ENCODE peak calls at places on chromosomes 16 and 17, in nine cellular contexts. One of them, this sample, is unnamed.

GRCh38 chr16:12393208-12393607 is 410.5 kb downstream of the CPPED1 start:
- DNase-seq in activated naive CD8-positive, alpha-beta T cell treated with anti-CD3 and anti-CD28 coated beads, Interleukin-2, amount 50 U/mL, for 24 hours: no peak
- DNase-seq in CD8-positive, alpha-beta memory T cell: no peak
- DNase-seq in aorta: no peak
- DNase-seq in IMR-90: no peak
- DNase-seq in T-cell: no peak
- DNase-seq in stimulated activated CD8-positive, alpha-beta memory T cell treated with anti-CD3 and anti-CD28 coated beads, Interleukin-2, amount 100 ng/mL, for 48 hours: no peak
- DNase-seq in cardiac fibroblast: no peak
- DNase-seq in ureter: no peak
- DNase-seq in this sample: no peak

GRCh38 chr17:36812762-36813161 is 124.5 kb upstream of the LHX1 start:
- DNase-seq in activated naive CD8-positive, alpha-beta T cell treated with anti-CD3 and anti-CD28 coated beads, Interleukin-2, amount 50 U/mL, for 24 hours: no peak
- DNase-seq in CD8-positive, alpha-beta memory T cell: no peak
- DNase-seq in aorta: no peak
- DNase-seq in IMR-90: no peak
- DNase-seq in T-cell: no peak
- DNase-seq in stimulated activated CD8-positive, alpha-beta memory T cell treated with anti-CD3 and anti-CD28 coated beads, Interleukin-2, amount 100 ng/mL, for 48 hours: no peak
- DNase-seq in cardiac fibroblast: no peak
- DNase-seq in ureter: no peak
- DNase-seq in this sample: no peak

GRCh38 chr16:15404792-15405191 is 9.2 kb downstream of the MPV17L start:
- DNase-seq in activated naive CD8-positive, alpha-beta T cell treated with anti-CD3 and anti-CD28 coated beads, Interleukin-2, amount 50 U/mL, for 24 hours: no peak
- DNase-seq in CD8-positive, alpha-beta memory T cell: no peak
- DNase-seq in aorta: no peak
- DNase-seq in IMR-90: no peak
- DNase-seq in T-cell: no peak
- DNase-seq in stimulated activated CD8-positive, alpha-beta memory T cell treated with anti-CD3 and anti-CD28 coated beads, Interleukin-2, amount 100 ng/mL, for 48 hours: no peak
- DNase-seq in cardiac fibroblast: peak; percentile 33
- DNase-seq in ureter: no peak
- DNase-seq in this sample: peak; percentile 16

GRCh38 chr16:63808730-63809129 is 1313.1 kb downstream of the CDH11 start:
- DNase-seq in activated naive CD8-positive, alpha-beta T cell treated with anti-CD3 and anti-CD28 coated beads, Interleukin-2, amount 50 U/mL, for 24 hours: no peak
- DNase-seq in CD8-positive, alpha-beta memory T cell: no peak
- DNase-seq in aorta: no peak
- DNase-seq in IMR-90: no peak
- DNase-seq in T-cell: no peak
- DNase-seq in stimulated activated CD8-positive, alpha-beta memory T cell treated with anti-CD3 and anti-CD28 coated beads, Interleukin-2, amount 100 ng/mL, for 48 hours: no peak
- DNase-seq in cardiac fibroblast: no peak
- DNase-seq in ureter: no peak
- DNase-seq in this sample: no peak

GRCh38 chr17:83065660-83066542 is 13.5 kb upstream of the METRNL start:
- DNase-seq in activated naive CD8-positive, alpha-beta T cell treated with anti-CD3 and anti-CD28 coated beads, Interleukin-2, amount 50 U/mL, for 24 hours: no peak
- DNase-seq in CD8-positive, alpha-beta memory T cell: peak; percentile 21
- DNase-seq in aorta: peak; percentile 37
- DNase-seq in IMR-90: no peak
- DNase-seq in T-cell: no peak
- DNase-seq in stimulated activated CD8-positive, alpha-beta memory T cell treated with anti-CD3 and anti-CD28 coated beads, Interleukin-2, amount 100 ng/mL, for 48 hours: no peak
- DNase-seq in cardiac fibroblast: no peak
- DNase-seq in ureter: peak; percentile 35
- DNase-seq in this sample: no peak

GRCh38 chr17:58328195-58329034 is at the start of gene TSPOAP1:
- DNase-seq in activated naive CD8-positive, alpha-beta T cell treated with anti-CD3 and anti-CD28 coated beads, Interleukin-2, amount 50 U/mL, for 24 hours: peak; percentile 88
- DNase-seq in CD8-positive, alpha-beta memory T cell: peak; percentile 88
- DNase-seq in aorta: no peak
- DNase-seq in IMR-90: no peak
- DNase-seq in T-cell: peak; percentile 64
- DNase-seq in stimulated activated CD8-positive, alpha-beta memory T cell treated with anti-CD3 and anti-CD28 coated beads, Interleukin-2, amount 100 ng/mL, for 48 hours: peak; percentile 83
- DNase-seq in cardiac fibroblast: no peak
- DNase-seq in ureter: no peak
- DNase-seq in this sample: no peak

GRCh38 chr17:30229012-30229411 is 6.5 kb downstream of the SLC6A4 start:
- DNase-seq in activated naive CD8-positive, alpha-beta T cell treated with anti-CD3 and anti-CD28 coated beads, Interleukin-2, amount 50 U/mL, for 24 hours: no peak
- DNase-seq in CD8-positive, alpha-beta memory T cell: no peak
- DNase-seq in aorta: no peak
- DNase-seq in IMR-90: no peak
- DNase-seq in T-cell: no peak
- DNase-seq in stimulated activated CD8-positive, alpha-beta memory T cell treated with anti-CD3 and anti-CD28 coated beads, Interleukin-2, amount 100 ng/mL, for 48 hours: no peak
- DNase-seq in cardiac fibroblast: no peak
- DNase-seq in ureter: no peak
- DNase-seq in this sample: no peak

GRCh38 chr16:28561557-28562187 is 8.0 kb downstream of the SGF29 start:
- DNase-seq in activated naive CD8-positive, alpha-beta T cell treated with anti-CD3 and anti-CD28 coated beads, Interleukin-2, amount 50 U/mL, for 24 hours: no peak
- DNase-seq in CD8-positive, alpha-beta memory T cell: no peak
- DNase-seq in aorta: no peak
- DNase-seq in IMR-90: no peak
- DNase-seq in T-cell: no peak
- DNase-seq in stimulated activated CD8-positive, alpha-beta memory T cell treated with anti-CD3 and anti-CD28 coated beads, Interleukin-2, amount 100 ng/mL, for 48 hours: no peak
- DNase-seq in cardiac fibroblast: no peak
- DNase-seq in ureter: no peak
- DNase-seq in this sample: no peak

GRCh38 chr16:55569025-55569424 is 2.5 kb downstream of the CAPNS2 start:
- DNase-seq in activated naive CD8-positive, alpha-beta T cell treated with anti-CD3 and anti-CD28 coated beads, Interleukin-2, amount 50 U/mL, for 24 hours: no peak
- DNase-seq in CD8-positive, alpha-beta memory T cell: no peak
- DNase-seq in aorta: no peak
- DNase-seq in IMR-90: peak; percentile 24
- DNase-seq in T-cell: no peak
- DNase-seq in stimulated activated CD8-positive, alpha-beta memory T cell treated with anti-CD3 and anti-CD28 coated beads, Interleukin-2, amount 100 ng/mL, for 48 hours: no peak
- DNase-seq in cardiac fibroblast: peak; percentile 77
- DNase-seq in ureter: no peak
- DNase-seq in this sample: no peak

GRCh38 chr17:18224428-18225120 is 861 bp upstream of the LLGL1 start:
- DNase-seq in activated naive CD8-positive, alpha-beta T cell treated with anti-CD3 and anti-CD28 coated beads, Interleukin-2, amount 50 U/mL, for 24 hours: no peak
- DNase-seq in CD8-positive, alpha-beta memory T cell: no peak
- DNase-seq in aorta: no peak
- DNase-seq in IMR-90: peak; percentile 29
- DNase-seq in T-cell: no peak
- DNase-seq in stimulated activated CD8-positive, alpha-beta memory T cell treated with anti-CD3 and anti-CD28 coated beads, Interleukin-2, amount 100 ng/mL, for 48 hours: no peak
- DNase-seq in cardiac fibroblast: peak; percentile 74
- DNase-seq in ureter: no peak
- DNase-seq in this sample: no peak

GRCh38 chr16:86809458-86809955 is 231.2 kb downstream of the FOXL1 start:
- DNase-seq in activated naive CD8-positive, alpha-beta T cell treated with anti-CD3 and anti-CD28 coated beads, Interleukin-2, amount 50 U/mL, for 24 hours: no peak
- DNase-seq in CD8-positive, alpha-beta memory T cell: no peak
- DNase-seq in aorta: no peak
- DNase-seq in IMR-90: peak; percentile 95
- DNase-seq in T-cell: no peak
- DNase-seq in stimulated activated CD8-positive, alpha-beta memory T cell treated with anti-CD3 and anti-CD28 coated beads, Interleukin-2, amount 100 ng/mL, for 48 hours: no peak
- DNase-seq in cardiac fibroblast: peak; percentile 28
- DNase-seq in ureter: no peak
- DNase-seq in this sample: no peak

GRCh38 chr17:50345443-50346312 is at the start of gene XYLT2:
- DNase-seq in activated naive CD8-positive, alpha-beta T cell treated with anti-CD3 and anti-CD28 coated beads, Interleukin-2, amount 50 U/mL, for 24 hours: peak; percentile 89
- DNase-seq in CD8-positive, alpha-beta memory T cell: peak; percentile 93
- DNase-seq in aorta: peak; percentile 91
- DNase-seq in IMR-90: peak; percentile 80
- DNase-seq in T-cell: peak; percentile 90
- DNase-seq in stimulated activated CD8-positive, alpha-beta memory T cell treated with anti-CD3 and anti-CD28 coated beads, Interleukin-2, amount 100 ng/mL, for 48 hours: peak; percentile 86
- DNase-seq in cardiac fibroblast: peak; percentile 84
- DNase-seq in ureter: peak; percentile 86
- DNase-seq in this sample: peak; percentile 86

GRCh38 chr16:54985156-54985555 is 54.5 kb downstream of the IRX5 start:
- DNase-seq in activated naive CD8-positive, alpha-beta T cell treated with anti-CD3 and anti-CD28 coated beads, Interleukin-2, amount 50 U/mL, for 24 hours: no peak
- DNase-seq in CD8-positive, alpha-beta memory T cell: no peak
- DNase-seq in aorta: no peak
- DNase-seq in IMR-90: no peak
- DNase-seq in T-cell: no peak
- DNase-seq in stimulated activated CD8-positive, alpha-beta memory T cell treated with anti-CD3 and anti-CD28 coated beads, Interleukin-2, amount 100 ng/mL, for 48 hours: no peak
- DNase-seq in cardiac fibroblast: no peak
- DNase-seq in ureter: no peak
- DNase-seq in this sample: no peak

GRCh38 chr16:21253470-21253869 is 20.0 kb downstream of the ANKS4B start:
- DNase-seq in activated naive CD8-positive, alpha-beta T cell treated with anti-CD3 and anti-CD28 coated beads, Interleukin-2, amount 50 U/mL, for 24 hours: no peak
- DNase-seq in CD8-positive, alpha-beta memory T cell: no peak
- DNase-seq in aorta: no peak
- DNase-seq in IMR-90: no peak
- DNase-seq in T-cell: no peak
- DNase-seq in stimulated activated CD8-positive, alpha-beta memory T cell treated with anti-CD3 and anti-CD28 coated beads, Interleukin-2, amount 100 ng/mL, for 48 hours: no peak
- DNase-seq in cardiac fibroblast: no peak
- DNase-seq in ureter: no peak
- DNase-seq in this sample: no peak

GRCh38 chr17:72763981-72764380 is 328.5 kb downstream of the SLC39A11 start:
- DNase-seq in activated naive CD8-positive, alpha-beta T cell treated with anti-CD3 and anti-CD28 coated beads, Interleukin-2, amount 50 U/mL, for 24 hours: no peak
- DNase-seq in CD8-positive, alpha-beta memory T cell: no peak
- DNase-seq in aorta: no peak
- DNase-seq in IMR-90: no peak
- DNase-seq in T-cell: no peak
- DNase-seq in stimulated activated CD8-positive, alpha-beta memory T cell treated with anti-CD3 and anti-CD28 coated beads, Interleukin-2, amount 100 ng/mL, for 48 hours: no peak
- DNase-seq in cardiac fibroblast: no peak
- DNase-seq in ureter: no peak
- DNase-seq in this sample: no peak

GRCh38 chr16:30786936-30787612 is at the start of gene ZNF629:
- DNase-seq in activated naive CD8-positive, alpha-beta T cell treated with anti-CD3 and anti-CD28 coated beads, Interleukin-2, amount 50 U/mL, for 24 hours: peak; percentile 32
- DNase-seq in CD8-positive, alpha-beta memory T cell: no peak
- DNase-seq in aorta: peak; percentile 81
- DNase-seq in IMR-90: peak; percentile 57
- DNase-seq in T-cell: no peak
- DNase-seq in stimulated activated CD8-positive, alpha-beta memory T cell treated with anti-CD3 and anti-CD28 coated beads, Interleukin-2, amount 100 ng/mL, for 48 hours: no peak
- DNase-seq in cardiac fibroblast: peak; percentile 81
- DNase-seq in ureter: peak; percentile 79
- DNase-seq in this sample: peak; percentile 55

GRCh38 chr16:58654456-58655214 is 25.0 kb upstream of the CNOT1 start:
- DNase-seq in activated naive CD8-positive, alpha-beta T cell treated with anti-CD3 and anti-CD28 coated beads, Interleukin-2, amount 50 U/mL, for 24 hours: no peak
- DNase-seq in CD8-positive, alpha-beta memory T cell: no peak
- DNase-seq in aorta: no peak
- DNase-seq in IMR-90: no peak
- DNase-seq in T-cell: no peak
- DNase-seq in stimulated activated CD8-positive, alpha-beta memory T cell treated with anti-CD3 and anti-CD28 coated beads, Interleukin-2, amount 100 ng/mL, for 48 hours: no peak
- DNase-seq in cardiac fibroblast: no peak
- DNase-seq in ureter: no peak
- DNase-seq in this sample: no peak

GRCh38 chr16:10895053-10895946 is 18.3 kb downstream of the CIITA start:
- DNase-seq in activated naive CD8-positive, alpha-beta T cell treated with anti-CD3 and anti-CD28 coated beads, Interleukin-2, amount 50 U/mL, for 24 hours: peak; percentile 54
- DNase-seq in CD8-positive, alpha-beta memory T cell: peak; percentile 51
- DNase-seq in aorta: peak; percentile 62
- DNase-seq in IMR-90: peak; percentile 38
- DNase-seq in T-cell: peak; percentile 19
- DNase-seq in stimulated activated CD8-positive, alpha-beta memory T cell treated with anti-CD3 and anti-CD28 coated beads, Interleukin-2, amount 100 ng/mL, for 48 hours: no peak
- DNase-seq in cardiac fibroblast: peak; percentile 40
- DNase-seq in ureter: no peak
- DNase-seq in this sample: no peak

This sample was measured in prostate gland.